ENCODE peak calls at places on chromosomes 5 and 9, in five cellular contexts. One of them, this sample, is unnamed. For H3K4me1, the result is how much of the 10 kb centered on the place peaks cover.

GRCh38 chr9:82991684-82992083 is 71.3 kb downstream of the RASEF start:
- DNase-seq in IMR-90: no peak
- DNase-seq in body of pancreas: no peak
- DNase-seq in fibroblast of lung: peak
- DNase-seq in neural progenitor cell: no peak
- DNase-seq in this sample: no peak

GRCh38 chr5:96172436-96172835 is 210.8 kb upstream of the ELL2 start:
- DNase-seq in IMR-90: peak
- DNase-seq in body of pancreas: no peak
- DNase-seq in fibroblast of lung: peak
- DNase-seq in neural progenitor cell: no peak
- DNase-seq in this sample: no peak

GRCh38 chr9:90009447-90009846 is 404.6 kb downstream of the GADD45G start:
- DNase-seq in IMR-90: no peak
- DNase-seq in body of pancreas: no peak
- DNase-seq in fibroblast of lung: no peak
- DNase-seq in neural progenitor cell: no peak
- DNase-seq in this sample: no peak

GRCh38 chr9:91843623-91844111 is 106.4 kb downstream of the ROR2 start:
- DNase-seq in IMR-90: no peak
- DNase-seq in body of pancreas: peak
- DNase-seq in fibroblast of lung: peak
- DNase-seq in neural progenitor cell: peak
- DNase-seq in this sample: peak

GRCh38 chr9:76162751-76163500 is 231.3 kb downstream of the RFK start:
- DNase-seq in IMR-90: peak
- DNase-seq in body of pancreas: no peak
- DNase-seq in fibroblast of lung: peak
- DNase-seq in neural progenitor cell: no peak
- DNase-seq in this sample: no peak

GRCh38 chr5:148416921-148417320 is 33.2 kb downstream of the FBXO38 start:
- DNase-seq in IMR-90: no peak
- DNase-seq in body of pancreas: no peak
- DNase-seq in fibroblast of lung: no peak
- DNase-seq in neural progenitor cell: no peak
- DNase-seq in this sample: no peak

GRCh38 chr9:73847536-73847935 is 649.6 kb upstream of the RORB start:
- DNase-seq in IMR-90: no peak
- DNase-seq in body of pancreas: no peak
- DNase-seq in fibroblast of lung: no peak
- DNase-seq in neural progenitor cell: peak
- DNase-seq in this sample: peak

GRCh38 chr9:69425402-69425801 is 100.4 kb downstream of the ENTREP1 start:
- DNase-seq in IMR-90: no peak
- DNase-seq in body of pancreas: peak
- DNase-seq in fibroblast of lung: no peak
- DNase-seq in neural progenitor cell: no peak
- DNase-seq in this sample: no peak

GRCh38 chr5:31854181-31854624 is 215.3 kb downstream of the PDZD2 start:
- DNase-seq in IMR-90: peak
- DNase-seq in body of pancreas: peak
- DNase-seq in fibroblast of lung: peak
- DNase-seq in neural progenitor cell: peak
- DNase-seq in this sample: peak

GRCh38 chr5:171431251-171431777 is 11.9 kb downstream of the FGF18 start:
- DNase-seq in IMR-90: no peak
- DNase-seq in body of pancreas: no peak
- DNase-seq in fibroblast of lung: no peak
- DNase-seq in neural progenitor cell: no peak
- DNase-seq in this sample: no peak

GRCh38 chr5:147619281-147619680 is 109.4 kb upstream of the DPYSL3 start:
- DNase-seq in IMR-90: no peak
- DNase-seq in body of pancreas: no peak
- DNase-seq in fibroblast of lung: no peak
- DNase-seq in neural progenitor cell: no peak
- DNase-seq in this sample: no peak

GRCh38 chr9:68703672-68704071 is 1.4 kb upstream of the PIP5K1B start:
- DNase-seq in IMR-90: no peak
- DNase-seq in body of pancreas: no peak
- DNase-seq in fibroblast of lung: no peak
- DNase-seq in neural progenitor cell: no peak
- DNase-seq in this sample: no peak

GRCh38 chr5:79518718-79519117 is 4.8 kb upstream of the HOMER1 start:
- DNase-seq in IMR-90: no peak
- DNase-seq in body of pancreas: no peak
- DNase-seq in fibroblast of lung: no peak
- DNase-seq in neural progenitor cell: no peak
- DNase-seq in this sample: no peak

GRCh38 chr9:89564257-89564878 is 40.4 kb upstream of the GADD45G start:
- DNase-seq in IMR-90: no peak
- DNase-seq in body of pancreas: no peak
- DNase-seq in fibroblast of lung: no peak
- DNase-seq in neural progenitor cell: peak
- DNase-seq in this sample: peak

GRCh38 chr9:97363661-97364299 is 48.1 kb upstream of the TDRD7 start:
- DNase-seq in IMR-90: no peak
- DNase-seq in body of pancreas: no peak
- DNase-seq in fibroblast of lung: no peak
- DNase-seq in neural progenitor cell: no peak
- DNase-seq in this sample: peak

GRCh38 chr5:9545301-9545958 is 445 bp downstream of the SEMA5A start:
- DNase-seq in IMR-90: no peak
- DNase-seq in body of pancreas: no peak
- DNase-seq in fibroblast of lung: no peak
- DNase-seq in neural progenitor cell: peak
- DNase-seq in this sample: peak

GRCh38 chr9:96071245-96072124 is 196.0 kb downstream of the ERCC6L2 start:
- DNase-seq in IMR-90: peak
- DNase-seq in body of pancreas: peak
- DNase-seq in fibroblast of lung: peak
- DNase-seq in neural progenitor cell: peak
- DNase-seq in this sample: peak

GRCh38 chr5:180860273-180860886 is 696 bp downstream of the ZFP62 start:
- DNase-seq in IMR-90: no peak
- DNase-seq in body of pancreas: no peak
- DNase-seq in fibroblast of lung: peak
- DNase-seq in neural progenitor cell: peak
- DNase-seq in this sample: peak

GRCh38 chr5:14190194-14191164 is 47.3 kb downstream of the TRIO start:
- DNase-seq in IMR-90: peak
- DNase-seq in body of pancreas: peak
- DNase-seq in fibroblast of lung: peak
- DNase-seq in neural progenitor cell: no peak
- DNase-seq in this sample: no peak

GRCh38 chr5:171484460-171484899 is 65.0 kb downstream of the FGF18 start:
- DNase-seq in IMR-90: no peak
- DNase-seq in body of pancreas: peak
- DNase-seq in fibroblast of lung: peak
- DNase-seq in neural progenitor cell: no peak
- DNase-seq in this sample: peak

GRCh38 chr9:130268521-130269131 is 3.1 kb downstream of the HMCN2 start:
- DNase-seq in IMR-90: no peak
- DNase-seq in body of pancreas: no peak
- DNase-seq in fibroblast of lung: no peak
- DNase-seq in neural progenitor cell: peak
- DNase-seq in this sample: peak

GRCh38 chr9:122134822-122135528 is 24.6 kb downstream of the NDUFA8 start:
- DNase-seq in IMR-90: peak
- DNase-seq in body of pancreas: no peak
- DNase-seq in fibroblast of lung: peak
- DNase-seq in neural progenitor cell: peak
- DNase-seq in this sample: peak

GRCh38 chr5:78594946-78595921 is 53.3 kb downstream of the LHFPL2 start:
- DNase-seq in IMR-90: peak
- DNase-seq in body of pancreas: peak
- DNase-seq in fibroblast of lung: peak
- DNase-seq in neural progenitor cell: no peak
- DNase-seq in this sample: no peak

GRCh38 chr5:135019314-135019713 is 14.7 kb downstream of the PITX1 start:
- DNase-seq in IMR-90: no peak
- DNase-seq in body of pancreas: no peak
- DNase-seq in fibroblast of lung: no peak
- DNase-seq in neural progenitor cell: no peak
- DNase-seq in this sample: no peak

GRCh38 chr5:53109041-53109435 is 519 bp downstream of the MOCS2 start:
- DNase-seq in IMR-90: no peak
- DNase-seq in body of pancreas: peak
- DNase-seq in fibroblast of lung: peak
- DNase-seq in neural progenitor cell: peak
- DNase-seq in this sample: no peak

GRCh38 chr5:135921388-135921787 is 25.7 kb upstream of the IL9 start:
- DNase-seq in IMR-90: peak
- DNase-seq in body of pancreas: no peak
- DNase-seq in fibroblast of lung: peak
- DNase-seq in neural progenitor cell: no peak
- DNase-seq in this sample: no peak

GRCh38 chr9:95085036-95085770 is 232.3 kb downstream of the FANCC start:
- DNase-seq in IMR-90: no peak
- DNase-seq in body of pancreas: no peak
- DNase-seq in fibroblast of lung: no peak
- DNase-seq in neural progenitor cell: no peak
- DNase-seq in this sample: no peak

GRCh38 chr5:177357459-177358332 is at the start of gene RGS14:
- DNase-seq in IMR-90: peak
- DNase-seq in body of pancreas: no peak
- DNase-seq in fibroblast of lung: no peak
- DNase-seq in neural progenitor cell: no peak
- DNase-seq in this sample: no peak

GRCh38 chr5:97877578-97877977 is 694.5 kb upstream of the RIOK2 start:
- DNase-seq in IMR-90: no peak
- DNase-seq in body of pancreas: no peak
- DNase-seq in fibroblast of lung: no peak
- DNase-seq in neural progenitor cell: peak
- DNase-seq in this sample: no peak

GRCh38 chr5:109744261-109744660 is 54.5 kb downstream of the MAN2A1 start:
- DNase-seq in IMR-90: no peak
- DNase-seq in body of pancreas: no peak
- DNase-seq in fibroblast of lung: no peak
- DNase-seq in neural progenitor cell: no peak
- DNase-seq in this sample: no peak

GRCh38 chr9:80555782-80556325 is 984.1 kb downstream of the TLE4 start:
- DNase-seq in IMR-90: peak
- DNase-seq in body of pancreas: no peak
- DNase-seq in fibroblast of lung: peak
- DNase-seq in neural progenitor cell: no peak
- DNase-seq in this sample: no peak

GRCh38 chr5:175809531-175810121 is 61.8 kb upstream of the CPLX2 start:
- DNase-seq in IMR-90: peak
- DNase-seq in body of pancreas: no peak
- DNase-seq in fibroblast of lung: peak
- DNase-seq in neural progenitor cell: no peak
- DNase-seq in this sample: peak

GRCh38 chr5:95222836-95223235 is 62.1 kb downstream of the MCTP1 start:
- DNase-seq in IMR-90: no peak
- DNase-seq in body of pancreas: no peak
- DNase-seq in fibroblast of lung: no peak
- DNase-seq in neural progenitor cell: no peak
- DNase-seq in this sample: no peak

DNA sequence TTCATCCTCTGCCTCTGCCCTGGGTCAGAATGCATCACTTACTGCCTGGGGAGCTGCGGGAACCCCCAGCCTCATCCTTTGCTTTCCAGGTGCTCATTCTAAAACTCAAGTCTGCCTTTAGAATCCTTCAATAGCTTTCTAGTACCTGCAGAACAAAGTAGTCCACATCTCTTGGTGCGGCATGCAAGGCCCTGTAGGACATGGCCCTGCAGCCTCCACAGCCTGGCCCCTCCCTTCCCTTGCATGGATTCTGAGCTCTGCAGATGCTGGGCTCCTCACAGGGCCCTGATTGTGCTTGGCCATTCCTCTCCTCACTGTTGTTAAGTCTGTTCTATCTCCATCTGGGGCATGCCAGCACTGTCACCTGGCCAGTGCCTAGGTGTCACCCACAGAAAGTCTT is 141.6 kb downstream of the ADCY2 start:
- DNase-seq in IMR-90: no peak
- DNase-seq in body of pancreas: no peak
- DNase-seq in fibroblast of lung: no peak
- DNase-seq in neural progenitor cell: no peak
- DNase-seq in this sample: no peak
- TF ChIP-seq CTCF in IMR-90: no peak
- TF ChIP-seq CTCF in body of pancreas: no peak
- TF ChIP-seq CTCF in fibroblast of lung: no peak
- TF ChIP-seq CTCF in neural progenitor cell: no peak
- TF ChIP-seq CTCF in this sample: no peak

DNA sequence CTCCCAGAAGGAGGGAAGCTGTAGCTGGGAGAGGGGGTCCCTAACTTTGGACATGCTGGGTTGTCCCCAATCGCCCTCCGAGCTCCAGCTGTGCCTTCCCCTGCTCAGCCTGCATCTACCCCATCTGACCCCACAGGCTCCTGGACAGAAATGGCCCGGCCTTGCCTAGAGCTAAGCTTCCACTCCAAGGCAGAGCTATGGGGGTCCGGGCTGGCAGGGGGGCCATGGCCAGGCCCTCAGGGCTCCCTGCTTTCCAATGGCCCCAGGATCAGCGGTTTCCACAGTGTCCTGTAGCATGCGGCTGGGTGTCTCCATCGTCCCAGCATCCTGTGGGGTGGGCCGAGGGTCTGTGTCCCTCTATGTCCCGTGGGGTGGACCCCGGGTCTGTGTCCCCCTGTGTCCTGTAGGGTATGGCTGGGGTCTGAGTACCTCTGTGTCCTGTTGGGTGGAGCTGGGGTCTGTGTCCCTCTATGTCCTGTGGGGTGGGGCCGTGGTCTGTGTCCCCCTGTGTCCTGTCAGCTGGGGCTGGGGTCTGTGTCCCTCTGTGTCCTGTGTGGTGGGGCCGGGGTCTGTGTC is 130.6 kb downstream of the RXRA start:
- DNase-seq in IMR-90: no peak
- DNase-seq in body of pancreas: no peak
- DNase-seq in fibroblast of lung: no peak
- DNase-seq in neural progenitor cell: no peak
- DNase-seq in this sample: no peak
- H3K4me3 ChIP-seq in IMR-90: no peak
- H3K4me3 ChIP-seq in body of pancreas: no peak
- H3K4me3 ChIP-seq in fibroblast of lung: no peak
- H3K4me3 ChIP-seq in neural progenitor cell: no peak
- H3K4me3 ChIP-seq in this sample: no peak

DNA sequence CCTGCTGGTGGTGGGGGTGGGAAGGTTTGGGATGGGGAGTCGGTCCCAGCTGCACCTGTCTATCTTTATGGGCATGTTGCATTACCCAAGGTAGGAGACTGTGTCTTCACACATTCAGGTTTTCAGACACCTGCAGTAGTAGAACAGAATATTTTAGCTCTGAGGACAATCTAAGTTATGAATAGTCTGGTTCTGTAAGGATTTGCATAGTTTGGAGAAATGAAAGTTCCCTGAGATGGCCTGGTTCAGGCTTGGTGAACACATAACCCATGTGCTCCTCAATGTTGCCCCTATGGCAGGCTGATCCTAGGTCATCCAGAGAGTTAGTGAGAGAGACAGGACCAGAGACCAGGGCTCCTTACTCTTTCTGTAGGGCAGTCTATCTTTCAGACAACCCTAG is 20.7 kb downstream of the TNFSF8 start:
- DNase-seq in IMR-90: no peak
- DNase-seq in body of pancreas: no peak
- DNase-seq in fibroblast of lung: no peak
- DNase-seq in neural progenitor cell: no peak
- DNase-seq in this sample: no peak
- H3K4me1 ChIP-seq in IMR-90: under half
- H3K4me1 ChIP-seq in body of pancreas: under half
- H3K4me1 ChIP-seq in fibroblast of lung: under half
- H3K4me1 ChIP-seq in neural progenitor cell: under half
- H3K4me1 ChIP-seq in this sample: under half

GRCh38 chr9:127093319-127094020 is 29.0 kb downstream of the ANGPTL2 start:
- DNase-seq in IMR-90: no peak
- DNase-seq in body of pancreas: no peak
- DNase-seq in fibroblast of lung: no peak
- DNase-seq in neural progenitor cell: no peak
- DNase-seq in this sample: peak
- TF ChIP-seq CTCF in IMR-90: no peak
- TF ChIP-seq CTCF in body of pancreas: no peak
- TF ChIP-seq CTCF in fibroblast of lung: no peak
- TF ChIP-seq CTCF in neural progenitor cell: no peak
- TF ChIP-seq CTCF in this sample: peak

This sample was measured in endodermal cell.